ENCODE peak calls at places on chromosomes 6 and 20, in seven cellular contexts. D is cardiac muscle cell, E is GM06990, Z is endothelial cell, L is nephron progenitor cell, S is astrocyte of the cerebellum, A is left lung. F is an unnamed sample.

GRCh38 chr20:38685853-38686473 is 38.3 kb upstream of the SLC32A1 start:
- DNase-seq in D (peak; percentile 69), E (no peak), Z (peak; percentile 79), L (peak; percentile 91), S (peak; percentile 26), A (peak; percentile 46), F (peak; percentile 86)

GRCh38 chr20:61048292-61048691 is 203.8 kb upstream of the CDH4 start:
- DNase-seq in D (no peak), E (no peak), Z (no peak), L (no peak), S (no peak), A (no peak), F (no peak)

GRCh38 chr6:104161960-104162669 is 697.6 kb downstream of the HACE1 start:
- DNase-seq in D (peak; percentile 47), E (no peak), Z (no peak), L (no peak), S (no peak), A (no peak), F (no peak)

GRCh38 chr6:144675231-144675861 is 390.2 kb downstream of the UTRN start:
- DNase-seq in D (peak; percentile 72), E (no peak), Z (no peak), L (no peak), S (peak; percentile 67), A (peak; percentile 52), F (no peak)

GRCh38 chr20:64269604-64270411 is 14.3 kb downstream of the PCMTD2 start:
- DNase-seq in D (no peak), E (no peak), Z (no peak), L (no peak), S (no peak), A (no peak), F (no peak)

GRCh38 chr6:20707166-20707485 is 172.9 kb downstream of the CDKAL1 start:
- DNase-seq in D (no peak), E (no peak), Z (no peak), L (no peak), S (no peak), A (no peak), F (peak; percentile 51)

GRCh38 chr6:38510205-38510604 is 129.5 kb downstream of the BTBD9 start:
- DNase-seq in D (no peak), E (no peak), Z (no peak), L (no peak), S (no peak), A (no peak), F (no peak)

GRCh38 chr6:99563056-99563723 is 5.3 kb downstream of the CCNC start:
- DNase-seq in D (no peak), E (no peak), Z (no peak), L (no peak), S (no peak), A (no peak), F (no peak)

GRCh38 chr6:142867988-142868818 is 76.8 kb downstream of the HIVEP2 start:
- DNase-seq in D (peak; percentile 90), E (no peak), Z (no peak), L (no peak), S (peak; percentile 28), A (no peak), F (no peak)

GRCh38 chr6:56241106-56241812 is 6.1 kb downstream of the COL21A1 start:
- DNase-seq in D (no peak), E (no peak), Z (no peak), L (no peak), S (no peak), A (no peak), F (no peak)

GRCh38 chr6:11514672-11515071 is 22.9 kb upstream of the TMEM170B start:
- DNase-seq in D (no peak), E (peak; percentile 60), Z (no peak), L (no peak), S (no peak), A (no peak), F (no peak)

GRCh38 chr6:3205913-3206312 is 21.5 kb downstream of the TUBB2B start:
- DNase-seq in D (peak; percentile 95), E (no peak), Z (no peak), L (no peak), S (peak; percentile 76), A (no peak), F (no peak)

GRCh38 chr6:106556368-106556960 is 72.8 kb downstream of the RTN4IP1 start:
- DNase-seq in D (peak; percentile 54), E (no peak), Z (no peak), L (no peak), S (peak; percentile 35), A (no peak), F (no peak)

GRCh38 chr6:53878808-53879207 is 84.0 kb downstream of the LRRC1 start:
- DNase-seq in D (no peak), E (no peak), Z (no peak), L (no peak), S (no peak), A (no peak), F (no peak)

GRCh38 chr6:98054453-98054852 is 771.4 kb upstream of the MMS22L start:
- DNase-seq in D (no peak), E (no peak), Z (no peak), L (no peak), S (peak; percentile 33), A (no peak), F (no peak)
- TF ChIP-seq CTCF in D (no peak), E (no peak), Z (peak; percentile 63), L (no peak), S (peak; percentile 44), A (no peak), F (peak; percentile 16)

DNA sequence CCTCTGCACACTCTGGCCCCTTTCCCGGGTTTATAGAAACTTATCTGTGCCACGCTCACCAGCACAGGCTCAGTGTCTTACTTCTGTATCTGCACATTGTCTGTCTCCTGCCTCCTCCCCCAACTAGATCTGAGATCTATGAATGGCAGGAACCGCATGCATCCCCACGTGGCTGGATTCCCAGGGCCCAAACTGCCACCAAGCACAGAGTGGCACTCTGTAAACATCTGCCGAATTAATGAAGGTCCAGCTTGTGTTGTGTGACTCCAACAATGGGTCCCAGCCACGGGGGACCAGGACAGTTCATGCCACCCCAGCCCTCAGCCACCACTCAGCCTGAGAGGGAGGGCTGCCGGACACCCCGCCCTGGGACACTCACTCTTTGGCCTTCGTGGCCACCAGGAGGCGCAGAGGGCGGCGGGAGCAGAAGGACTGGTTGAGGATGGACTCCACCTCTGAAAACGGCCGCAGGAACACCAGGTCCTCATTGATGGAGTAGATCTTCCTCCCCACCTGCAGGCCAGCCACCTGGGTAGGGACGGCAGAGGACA is 171.1 kb downstream of the PREX1 start:
- DNase-seq in D (no peak), E (no peak), Z (peak; percentile 40), L (peak; percentile 38), S (no peak), A (no peak), F (peak; percentile 91)
- TF ChIP-seq CTCF in D (peak; percentile 13), E (peak; percentile 24), Z (peak; percentile 34), L (no peak), S (no peak), A (no peak), F (peak; percentile 94)

GRCh38 chr6:28988536-28989415 is 16.3 kb downstream of the ZNF311 start:
- DNase-seq in D (peak; percentile 86), E (peak; percentile 84), Z (peak; percentile 93), L (peak; percentile 84), S (no peak), A (peak; percentile 79), F (no peak)
- TF ChIP-seq CTCF in D (peak; percentile 64), E (peak; percentile 46), Z (peak; percentile 74), L (peak; percentile 65), S (peak; percentile 50), A (peak; percentile 23), F (no peak)

DNA sequence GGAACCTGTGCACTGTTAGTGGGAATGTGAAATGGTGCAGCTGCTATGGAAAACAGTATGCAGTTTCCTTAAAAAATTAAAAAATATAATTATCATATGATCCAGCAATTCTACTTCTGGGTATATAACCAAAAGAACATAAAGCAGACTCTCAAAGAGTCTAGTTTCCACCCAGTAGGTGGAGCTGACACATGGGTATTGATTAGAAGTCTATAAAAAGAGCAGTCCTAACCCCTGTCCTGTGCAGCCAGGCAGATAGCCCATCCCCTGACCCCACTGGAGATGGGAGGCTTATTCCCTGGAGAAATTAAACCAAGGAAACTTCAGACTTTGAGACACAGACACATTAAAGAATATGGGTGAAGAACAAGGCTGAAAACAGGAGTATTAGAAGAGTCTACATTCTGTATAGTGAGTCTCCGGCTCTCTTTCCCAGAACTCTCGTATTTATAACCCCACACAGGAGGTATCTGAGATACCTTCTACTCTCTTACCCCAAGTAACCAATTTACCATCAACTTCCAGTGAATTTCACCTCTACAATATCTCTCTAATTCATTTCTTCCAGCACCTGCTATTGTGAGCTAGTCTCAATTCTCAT is 92.3 kb downstream of the SEL1L2 start:
- DNase-seq in D (no peak), E (no peak), Z (no peak), L (no peak), S (no peak), A (no peak), F (peak; percentile 15)
- TF ChIP-seq CTCF in D (no peak), E (peak; percentile 20), Z (no peak), L (no peak), S (no peak), A (no peak), F (peak; percentile 43)

DNA sequence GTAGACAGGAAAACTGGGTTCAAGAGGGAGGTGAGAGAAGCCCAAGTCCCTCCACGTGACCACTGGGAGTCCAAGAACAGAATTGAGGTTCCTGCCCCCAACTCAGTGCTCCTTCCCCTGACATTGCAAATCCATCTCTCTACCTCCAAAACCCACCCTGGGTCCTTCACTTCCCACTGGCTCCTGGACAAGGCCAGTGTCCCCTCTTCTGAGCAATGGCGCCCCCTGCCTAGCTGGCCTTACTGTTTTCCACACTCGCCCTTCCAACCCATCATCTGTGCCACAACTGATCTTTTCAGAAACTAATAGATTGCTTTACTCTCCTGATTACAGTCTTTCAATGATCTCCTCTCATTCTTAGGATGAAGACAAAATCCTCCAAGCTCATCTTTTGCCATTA is 200.3 kb downstream of the ANKRD60 start:
- DNase-seq in D (no peak), E (no peak), Z (no peak), L (peak; percentile 55), S (no peak), A (no peak), F (peak; percentile 39)
- TF ChIP-seq CTCF in D (peak; percentile 16), E (no peak), Z (no peak), L (peak; percentile 42), S (no peak), A (no peak), F (no peak)

GRCh38 chr6:161444464-161444863 is 170.6 kb upstream of the AGPAT4 start:
- DNase-seq in D (peak; percentile 29), E (no peak), Z (no peak), L (peak; percentile 16), S (peak; percentile 63), A (no peak), F (no peak)
- TF ChIP-seq CTCF in D (peak; percentile 11), E (no peak), Z (no peak), L (no peak), S (peak; percentile 46), A (no peak), F (no peak)

DNA sequence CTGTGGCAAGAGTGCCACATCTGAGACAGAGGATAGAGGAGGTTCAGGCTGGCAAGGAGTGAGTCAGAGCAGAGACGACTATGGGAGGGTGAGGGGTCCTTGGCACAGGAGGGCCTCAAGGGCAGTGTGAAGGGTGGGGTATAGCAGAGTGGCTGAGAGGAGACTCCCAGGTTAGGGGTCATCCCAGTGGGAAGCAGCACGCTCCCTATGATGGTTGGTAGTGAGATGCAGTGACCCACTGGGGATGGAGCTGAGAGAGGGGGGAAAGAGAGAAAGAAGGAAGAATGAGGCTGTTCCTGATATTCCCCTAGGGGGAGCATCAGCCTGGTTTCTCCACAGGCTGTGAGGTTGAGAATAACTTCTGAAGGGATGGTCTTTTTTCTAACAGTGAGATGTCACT is 97.4 kb downstream of the INSM1 start:
- DNase-seq in D (peak; percentile 25), E (no peak), Z (peak; percentile 14), L (no peak), S (no peak), A (no peak), F (no peak)
- TF ChIP-seq CTCF in D (peak; percentile 44), E (peak; percentile 19), Z (peak; percentile 39), L (peak; percentile 31), S (peak; percentile 58), A (no peak), F (peak; percentile 62)